ENCODE peak calls at places on chromosomes 16 and 17, in eight cellular contexts. C is B cell, G is heart left ventricle, P is adrenal gland, F is RWPE1, M is brain microvascular endothelial cell, R is AG10803, H is epithelial cell of esophagus. A is an unnamed sample.

GRCh38 chr16:2035431-2036199 is 8.9 kb downstream of the NHERF2 start:
- DNase-seq in F (no peak), C (no peak), G (peak; percentile 44), M (peak; percentile 81), R (peak; percentile 86), H (no peak), P (no peak), A (no peak)

GRCh38 chr16:53910990-53911389 is 207.0 kb downstream of the FTO start:
- DNase-seq in H (no peak), P (no peak), G (no peak), C (no peak), M (no peak), R (peak; percentile 31), F (no peak), A (no peak)

GRCh38 chr17:34584805-34585416 is 5.5 kb downstream of the TMEM132E start:
- DNase-seq in M (no peak), C (no peak), P (no peak), H (peak; percentile 28), G (no peak), F (peak; percentile 34), R (peak; percentile 13), A (no peak)

GRCh38 chr16:30802971-30803370 is 16.0 kb upstream of the ZNF629 start:
- DNase-seq in R (no peak), P (no peak), M (no peak), F (no peak), G (no peak), H (no peak), C (no peak), A (no peak)

GRCh38 chr16:12869681-12870427 is 31.5 kb upstream of the SHISA9 start:
- DNase-seq in F (no peak), C (no peak), H (no peak), M (no peak), P (no peak), R (peak; percentile 13), G (no peak), A (no peak)

GRCh38 chr17:81057079-81057730 is 22.3 kb downstream of the BAIAP2 start:
- DNase-seq in F (peak; percentile 94), M (no peak), C (no peak), H (peak; percentile 84), G (peak; percentile 55), P (no peak), R (no peak), A (no peak)

GRCh38 chr17:44203731-44204452 is 4.2 kb upstream of the ATXN7L3 start:
- DNase-seq in F (no peak), H (peak; percentile 37), G (no peak), C (no peak), R (peak; percentile 49), M (no peak), P (no peak), A (peak; percentile 86)

GRCh38 chr17:44672479-44673093 is 16.3 kb downstream of the MEIOC start:
- DNase-seq in R (peak; percentile 45), C (no peak), F (peak; percentile 32), P (no peak), G (no peak), H (peak; percentile 32), M (no peak), A (no peak)

GRCh38 chr17:64217249-64217652 is 45.8 kb downstream of the TEX2 start:
- DNase-seq in G (no peak), P (no peak), C (no peak), F (no peak), R (no peak), H (no peak), M (no peak), A (no peak)

GRCh38 chr17:17484451-17484899 is 7.7 kb downstream of the MED9 start:
- DNase-seq in F (no peak), P (no peak), R (no peak), C (no peak), M (no peak), H (peak; percentile 16), G (no peak), A (peak; percentile 78)

GRCh38 chr17:42276609-42277341 is 584 bp upstream of the STAT5B start:
- DNase-seq in F (peak; percentile 57), H (peak; percentile 54), M (peak; percentile 88), C (no peak), R (peak; percentile 73), P (peak; percentile 93), G (peak; percentile 78), A (peak; percentile 30)

GRCh38 chr17:42274812-42275526 is 1.2 kb downstream of the STAT5B start:
- DNase-seq in F (no peak), G (no peak), P (no peak), C (no peak), H (no peak), M (no peak), R (no peak), A (no peak)

GRCh38 chr17:42277342-42277712 is 1.1 kb upstream of the STAT5B start:
- DNase-seq in R (no peak), C (no peak), H (no peak), M (no peak), P (no peak), F (no peak), G (no peak), A (no peak)

GRCh38 chr17:42275527-42276358 is 448 bp downstream of the STAT5B start:
- DNase-seq in H (no peak), C (no peak), R (peak; percentile 40), P (no peak), F (no peak), G (no peak), M (peak; percentile 32), A (peak; percentile 53)

GRCh38 chr17:42276359-42276608 is at the start of gene STAT5B:
- DNase-seq in P (peak; percentile 60), C (peak; percentile 64), F (peak; percentile 85), R (peak; percentile 54), H (peak; percentile 71), M (peak; percentile 14), G (peak; percentile 81), A (peak; percentile 64)
- TF ChIP-seq CTCF in P (no peak), C (no peak), F (no peak), R (no peak), H (no peak), M (no peak), G (no peak), A (no peak)

GRCh38 chr16:25575363-25575762 is 116.4 kb upstream of the HS3ST4 start:
- DNase-seq in F (no peak), G (no peak), H (no peak), M (no peak), C (no peak), P (no peak), R (no peak), A (no peak)
- TF ChIP-seq CTCF in F (no peak), G (no peak), H (no peak), M (no peak), C (no peak), P (no peak), R (no peak), A (no peak)

GRCh38 chr17:48773245-48773644 is 43.8 kb downstream of the TTLL6 start:
- DNase-seq in C (no peak), R (no peak), P (no peak), G (no peak), F (no peak), M (no peak), H (no peak), A (no peak)

GRCh38 chr17:48770954-48771353 is 42.4 kb upstream of the HOXB13 start:
- DNase-seq in M (no peak), P (no peak), F (no peak), G (no peak), R (peak; percentile 8), C (no peak), H (no peak), A (no peak)

GRCh38 chr17:48767263-48767774 is 38.8 kb upstream of the HOXB13 start:
- DNase-seq in H (no peak), R (no peak), G (no peak), M (no peak), F (no peak), C (no peak), P (no peak), A (no peak)
- TF ChIP-seq CTCF in H (no peak), R (no peak), G (no peak), M (peak; percentile 2), F (no peak), C (no peak), P (no peak), A (no peak)

DNA sequence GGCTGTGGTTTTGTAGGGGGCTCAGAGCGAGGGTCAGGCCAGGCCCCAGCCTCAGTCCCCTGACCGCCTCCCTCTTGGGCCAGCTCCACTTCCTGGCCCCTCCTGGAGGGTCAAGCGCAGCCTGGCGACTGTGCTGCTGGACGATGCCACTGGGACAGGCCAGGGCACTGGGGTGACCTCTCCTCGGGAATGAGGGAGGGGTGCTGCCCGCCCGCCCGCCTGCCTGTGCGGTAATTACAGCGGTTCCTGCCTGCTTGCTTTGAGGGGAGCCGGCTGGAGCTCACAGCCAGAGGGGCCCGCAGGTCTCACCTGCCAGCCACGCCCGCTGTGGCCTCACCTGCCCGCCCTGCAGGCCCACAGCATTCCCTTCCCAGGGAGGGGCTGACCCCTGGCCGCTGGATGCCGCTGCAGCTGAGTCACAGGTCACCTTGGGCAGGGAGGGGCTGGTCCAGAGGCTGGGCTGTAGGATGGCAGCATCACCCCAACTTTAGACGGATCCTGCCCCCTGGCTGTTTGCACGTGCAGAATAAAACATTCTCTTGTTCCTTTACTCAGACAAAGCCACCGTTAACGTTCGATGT is 76.7 kb upstream of the CBX4 start:
- DNase-seq in F (peak; percentile 96), H (peak; percentile 65), C (no peak), R (peak; percentile 22), G (peak; percentile 41), P (no peak), M (no peak), A (peak; percentile 44)
- TF ChIP-seq CTCF in F (no peak), H (peak; percentile 50), C (no peak), R (peak; percentile 44), G (peak; percentile 11), P (peak; percentile 39), M (peak; percentile 53), A (no peak)